ENCODE peak calls at places on chromosomes 13 and 19, in ten cellular contexts. R, P, F, T, M, E, G, H, K and Z are unnamed samples.

GRCh38 chr13:31043891-31044657 is 111.6 kb downstream of the TEX26 start:
- DNase-seq in P (peak), G (peak), H (peak), M (peak), K (peak), E (peak), T (peak), R (peak), F (peak), Z (peak)

GRCh38 chr19:4233282-4233853 is 4.0 kb downstream of the EBI3 start:
- DNase-seq in R (peak), P (peak), G (peak), M (peak), T (peak), E (no peak), H (peak), F (no peak), K (peak), Z (peak)

GRCh38 chr19:5990289-5990797 is 12.4 kb upstream of the RANBP3 start:
- DNase-seq in K (no peak), M (no peak), F (no peak), G (no peak), E (no peak), H (no peak), T (no peak), R (no peak), P (no peak), Z (no peak)

GRCh38 chr19:47663911-47664771 is 49.1 kb upstream of the EHD2 start:
- DNase-seq in F (peak), P (no peak), K (no peak), R (no peak), G (peak), H (peak), E (peak), T (no peak), M (no peak), Z (no peak)

GRCh38 chr19:32345261-32346207 is at the start of gene ZNF507:
- DNase-seq in M (peak), E (peak), G (peak), R (peak), H (peak), P (peak), K (peak), T (peak), F (peak), Z (peak)

GRCh38 chr13:36919833-36920611 is at the start of gene SMAD9:
- DNase-seq in G (peak), T (peak), R (peak), F (peak), H (peak), P (peak), K (peak), M (peak), E (peak), Z (no peak)

GRCh38 chr19:1037553-1038115 is 2.3 kb upstream of the ABCA7 start:
- DNase-seq in K (no peak), M (no peak), R (no peak), H (no peak), F (no peak), E (no peak), G (no peak), P (no peak), T (no peak), Z (peak)

GRCh38 chr13:99949657-99950413 is 21.7 kb downstream of the ZIC5 start:
- DNase-seq in T (peak), P (no peak), H (no peak), M (no peak), G (no peak), R (no peak), K (no peak), F (no peak), E (no peak), Z (no peak)

GRCh38 chr13:27037571-27037970 is 134.0 kb downstream of the USP12 start:
- DNase-seq in T (no peak), H (no peak), F (no peak), E (no peak), M (no peak), P (no peak), K (no peak), G (no peak), R (no peak), Z (no peak)

GRCh38 chr19:44202470-44202869 is 9.9 kb upstream of the ZNF227 start:
- DNase-seq in R (no peak), M (no peak), F (no peak), P (no peak), H (no peak), G (peak), T (no peak), K (no peak), E (peak), Z (no peak)

GRCh38 chr13:100836696-100837095 is 162.1 kb upstream of the TMTC4 start:
- DNase-seq in F (no peak), K (no peak), P (no peak), R (no peak), E (no peak), M (no peak), T (no peak), G (peak), H (no peak), Z (no peak)

GRCh38 chr19:29630661-29631060 is 24.6 kb downstream of the POP4 start:
- DNase-seq in P (no peak), H (no peak), M (no peak), T (no peak), G (no peak), E (peak), R (no peak), F (no peak), K (no peak), Z (no peak)

GRCh38 chr13:108326318-108326717 is 56.8 kb downstream of the TNFSF13B start:
- DNase-seq in H (no peak), R (no peak), P (no peak), T (no peak), E (no peak), K (peak), M (no peak), F (no peak), G (peak), Z (no peak)

DNA sequence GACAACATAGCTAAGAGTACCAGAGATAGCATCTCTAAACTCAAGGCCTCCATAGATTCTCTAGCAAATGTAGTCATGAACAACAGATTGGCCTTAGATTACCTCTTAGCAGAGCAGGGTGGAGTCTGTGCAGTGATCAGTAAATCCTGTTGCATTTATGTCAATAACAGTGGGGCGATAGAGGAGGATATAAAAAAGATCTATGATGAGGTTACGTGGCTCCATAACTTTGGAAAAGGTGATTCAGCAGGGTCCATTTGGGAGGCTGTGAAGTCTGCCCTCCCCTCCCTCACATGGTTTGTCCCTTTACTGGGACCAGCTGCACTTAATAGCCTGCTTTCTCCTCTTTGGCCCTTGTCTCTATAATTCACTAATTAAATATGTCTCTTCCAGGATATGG is 1.4 kb downstream of the ERVV-1 start:
- DNase-seq in G (no peak), T (no peak), R (no peak), M (no peak), F (no peak), P (no peak), K (no peak), E (no peak), H (no peak), Z (no peak)
- TF ChIP-seq CTCF in G (no peak), T (no peak), R (no peak), M (no peak), F (no peak), P (no peak), K (no peak), E (no peak), H (no peak), Z (no peak)

GRCh38 chr13:91242652-91243051 is 104.8 kb upstream of the MIR17HG start:
- DNase-seq in R (no peak), F (no peak), G (no peak), M (no peak), H (no peak), P (no peak), E (no peak), T (no peak), K (no peak), Z (no peak)

GRCh38 chr13:91249370-91249769 is 98.1 kb upstream of the MIR17HG start:
- DNase-seq in H (no peak), E (no peak), F (no peak), G (no peak), P (no peak), M (no peak), K (no peak), R (no peak), T (no peak), Z (no peak)

GRCh38 chr13:91248249-91248648 is 99.2 kb upstream of the MIR17HG start:
- DNase-seq in P (no peak), K (no peak), T (no peak), F (no peak), M (no peak), R (no peak), E (no peak), H (no peak), G (no peak), Z (no peak)

GRCh38 chr13:91245283-91245682 is 102.2 kb upstream of the MIR17HG start:
- DNase-seq in R (no peak), T (no peak), M (no peak), K (no peak), G (no peak), E (no peak), P (no peak), H (no peak), F (no peak), Z (no peak)

DNA sequence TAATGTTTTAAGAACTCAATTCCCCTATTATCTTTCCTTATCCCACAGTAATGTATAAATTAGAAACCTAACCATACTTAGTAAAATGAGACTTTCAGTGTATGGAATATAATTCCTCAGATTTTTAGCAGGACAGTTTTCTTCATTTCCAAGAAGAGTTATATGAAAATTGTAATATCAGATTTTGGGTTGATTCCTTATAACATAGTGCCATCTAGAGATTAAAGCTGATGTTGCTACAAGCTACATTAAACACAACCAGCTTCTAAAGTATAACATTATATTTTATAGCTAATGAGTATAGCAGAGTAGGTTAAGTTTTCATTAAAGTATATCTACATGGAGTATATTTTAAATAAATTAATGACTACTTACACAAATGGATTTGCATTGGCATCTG is 99.7 kb upstream of the MIR17HG start:
- DNase-seq in F (no peak), K (no peak), E (no peak), T (no peak), P (no peak), M (no peak), G (peak), H (no peak), R (no peak), Z (no peak)
- TF ChIP-seq CTCF in F (no peak), K (peak), E (peak), T (peak), P (peak), M (no peak), G (peak), H (no peak), R (peak), Z (no peak)

DNA sequence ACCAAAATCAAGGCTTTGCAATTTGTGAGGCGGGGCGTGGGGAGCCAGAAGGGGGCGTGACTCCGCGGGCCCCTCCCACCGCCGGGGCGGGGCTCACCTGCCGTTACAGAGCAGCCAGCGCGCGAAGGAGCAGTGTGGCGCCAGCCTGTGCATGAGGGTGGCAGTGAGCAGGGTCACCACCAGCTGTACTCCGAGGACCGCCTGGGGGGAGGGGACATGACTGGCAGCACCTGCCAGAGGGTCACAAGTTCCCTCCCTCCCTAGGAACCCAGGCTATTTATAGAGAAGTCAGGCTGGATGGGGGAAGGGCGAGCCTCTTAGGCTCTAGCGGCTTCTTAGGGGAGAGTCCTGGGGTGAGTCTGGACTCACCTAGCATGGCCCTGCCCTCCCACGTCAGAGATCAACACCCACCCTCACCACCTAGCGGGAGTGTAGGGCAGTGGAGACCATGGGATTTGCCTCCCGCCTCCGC is 3.6 kb downstream of the TMEM161A start:
- DNase-seq in E (no peak), F (no peak), H (peak), T (peak), G (no peak), M (no peak), K (no peak), R (no peak), P (peak), Z (peak)
- TF ChIP-seq CTCF in E (no peak), F (no peak), H (no peak), T (no peak), G (no peak), M (no peak), K (no peak), R (no peak), P (no peak), Z (no peak)

DNA sequence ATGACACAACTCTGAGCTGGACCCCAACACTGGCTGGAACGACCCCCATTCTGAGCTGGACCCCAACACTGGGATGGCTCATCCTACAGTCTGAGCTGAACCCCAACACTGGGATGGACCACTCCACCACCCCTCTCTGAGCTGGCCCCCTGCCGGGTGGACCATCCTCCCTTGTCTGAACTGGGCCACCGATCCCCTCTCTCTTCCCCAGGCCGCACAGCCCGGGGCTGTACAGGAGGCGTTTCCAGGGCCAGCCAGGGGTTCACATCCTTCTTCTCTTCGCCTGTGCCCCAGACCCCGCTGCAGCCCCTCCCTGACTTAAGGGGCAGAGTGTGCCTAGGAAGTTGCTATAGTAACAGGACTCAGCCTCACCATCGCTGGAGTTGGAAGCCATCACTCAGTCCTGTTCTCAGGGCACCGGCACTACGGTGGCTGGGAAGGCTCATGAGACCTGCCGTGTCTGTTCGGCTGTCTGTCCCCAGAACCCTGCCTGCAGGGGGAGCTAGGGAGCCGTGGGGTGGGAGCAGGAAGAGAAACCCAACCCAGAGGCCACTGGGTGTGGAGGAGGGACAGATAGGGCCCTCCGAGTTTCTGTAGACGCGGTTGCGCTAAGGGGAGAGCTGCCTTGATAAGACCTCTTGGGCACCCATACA is 3.7 kb downstream of the PRKACA start:
- DNase-seq in H (no peak), T (no peak), P (no peak), G (no peak), F (no peak), R (no peak), K (no peak), M (no peak), E (no peak), Z (no peak)
- TF ChIP-seq CTCF in H (no peak), T (peak), P (no peak), G (peak), F (no peak), R (peak), K (peak), M (peak), E (peak), Z (no peak)

GRCh38 chr19:55516878-55517620 is 19.9 kb downstream of the SBK2 start:
- DNase-seq in F (peak), P (peak), G (peak), K (peak), M (peak), H (peak), R (peak), T (peak), E (peak), Z (peak)
- TF ChIP-seq CTCF in F (peak), P (peak), G (peak), K (peak), M (peak), H (peak), R (peak), T (peak), E (peak), Z (no peak)

DNA sequence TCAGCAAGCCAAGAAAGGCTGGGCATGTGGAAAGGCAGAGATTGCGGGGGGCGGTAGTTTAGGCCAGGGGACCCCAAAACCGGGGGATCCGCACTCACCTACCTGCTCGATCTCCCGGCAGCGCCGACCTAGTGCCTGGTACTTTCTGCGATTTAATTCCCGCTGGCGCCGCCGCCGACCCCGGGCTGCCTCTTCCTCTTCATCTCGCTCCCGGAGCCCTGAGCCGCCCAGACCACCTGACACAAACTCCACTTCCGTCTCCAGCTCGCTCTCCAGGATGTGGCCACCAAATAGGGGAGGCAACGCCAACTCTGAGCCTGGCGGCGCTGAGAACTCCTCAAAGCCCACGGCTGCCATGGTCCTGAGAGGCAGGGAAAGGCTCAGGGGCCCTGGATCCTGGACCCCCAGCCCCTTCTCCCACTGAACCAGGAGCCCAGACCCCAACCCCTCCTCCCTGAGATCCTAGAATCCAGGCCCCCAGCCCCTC is 1.1 kb downstream of the TFPT start:
- DNase-seq in P (no peak), M (peak), E (no peak), R (no peak), T (no peak), G (peak), F (no peak), K (peak), H (peak), Z (no peak)
- TF ChIP-seq CTCF in P (no peak), M (no peak), E (no peak), R (no peak), T (no peak), G (no peak), F (no peak), K (no peak), H (no peak), Z (no peak)